ENCODE peak calls at places on chromosomes 5 and 9, in four cellular contexts. Q is GM12878, W is ovary, U is spleen. K is an unnamed sample.

GRCh38 chr5:68962632-68963484 is 131.0 kb upstream of the SLC30A5 start:
- DNase-seq in Q (no peak), U (no peak), W (peak; percentile 62), K (peak; percentile 71)

GRCh38 chr5:133888625-133888991 is 79.8 kb downstream of the C5orf15 start:
- DNase-seq in Q (no peak), U (peak; percentile 11), W (no peak), K (no peak)

GRCh38 chr5:35129276-35129675 is 81.5 kb upstream of the AGXT2 start:
- DNase-seq in Q (no peak), U (no peak), W (no peak), K (no peak)

GRCh38 chr5:5271606-5272321 is 131.6 kb downstream of the ADAMTS16 start:
- DNase-seq in U (no peak), Q (no peak), W (no peak), K (no peak)

GRCh38 chr5:53170748-53171349 is 61.3 kb upstream of the MOCS2 start:
- DNase-seq in Q (no peak), W (no peak), U (no peak), K (peak; percentile 31)

GRCh38 chr5:60893521-60893920 is 49.5 kb upstream of the ELOVL7 start:
- DNase-seq in U (no peak), W (no peak), Q (no peak), K (no peak)

GRCh38 chr5:72468606-72469005 is 38.6 kb downstream of the ZNF366 start:
- DNase-seq in W (no peak), Q (no peak), U (no peak), K (no peak)

GRCh38 chr5:93599427-93600146 is 16.6 kb downstream of the NR2F1 start:
- DNase-seq in W (no peak), U (no peak), Q (no peak), K (no peak)

GRCh38 chr9:16133556-16134227 is 580.8 kb downstream of the CCDC171 start:
- DNase-seq in Q (no peak), W (peak; percentile 29), U (no peak), K (peak; percentile 66)

GRCh38 chr5:103424453-103425205 is 138.0 kb downstream of the NUDT12 start:
- DNase-seq in W (no peak), U (no peak), Q (no peak), K (no peak)

GRCh38 chr5:140509898-140510297 is 37.6 kb upstream of the EIF4EBP3 start:
- DNase-seq in U (no peak), Q (no peak), W (no peak), K (no peak)

GRCh38 chr5:16510123-16510522 is 44.5 kb upstream of the ZNF622 start:
- DNase-seq in Q (no peak), U (no peak), W (no peak), K (no peak)

GRCh38 chr9:21689851-21690250 is 112.6 kb upstream of the MTAP start:
- DNase-seq in U (no peak), W (no peak), Q (no peak), K (no peak)

GRCh38 chr5:170120576-170120975 is 14.9 kb downstream of the FOXI1 start:
- DNase-seq in U (no peak), Q (no peak), W (no peak), K (no peak)

GRCh38 chr5:109062669-109063068 is 315.0 kb downstream of the FER start:
- DNase-seq in W (no peak), U (no peak), Q (no peak), K (no peak)

GRCh38 chr9:122227576-122227903 is 1.2 kb downstream of the LHX6 start:
- DNase-seq in U (no peak), Q (no peak), W (no peak), K (no peak)

DNA sequence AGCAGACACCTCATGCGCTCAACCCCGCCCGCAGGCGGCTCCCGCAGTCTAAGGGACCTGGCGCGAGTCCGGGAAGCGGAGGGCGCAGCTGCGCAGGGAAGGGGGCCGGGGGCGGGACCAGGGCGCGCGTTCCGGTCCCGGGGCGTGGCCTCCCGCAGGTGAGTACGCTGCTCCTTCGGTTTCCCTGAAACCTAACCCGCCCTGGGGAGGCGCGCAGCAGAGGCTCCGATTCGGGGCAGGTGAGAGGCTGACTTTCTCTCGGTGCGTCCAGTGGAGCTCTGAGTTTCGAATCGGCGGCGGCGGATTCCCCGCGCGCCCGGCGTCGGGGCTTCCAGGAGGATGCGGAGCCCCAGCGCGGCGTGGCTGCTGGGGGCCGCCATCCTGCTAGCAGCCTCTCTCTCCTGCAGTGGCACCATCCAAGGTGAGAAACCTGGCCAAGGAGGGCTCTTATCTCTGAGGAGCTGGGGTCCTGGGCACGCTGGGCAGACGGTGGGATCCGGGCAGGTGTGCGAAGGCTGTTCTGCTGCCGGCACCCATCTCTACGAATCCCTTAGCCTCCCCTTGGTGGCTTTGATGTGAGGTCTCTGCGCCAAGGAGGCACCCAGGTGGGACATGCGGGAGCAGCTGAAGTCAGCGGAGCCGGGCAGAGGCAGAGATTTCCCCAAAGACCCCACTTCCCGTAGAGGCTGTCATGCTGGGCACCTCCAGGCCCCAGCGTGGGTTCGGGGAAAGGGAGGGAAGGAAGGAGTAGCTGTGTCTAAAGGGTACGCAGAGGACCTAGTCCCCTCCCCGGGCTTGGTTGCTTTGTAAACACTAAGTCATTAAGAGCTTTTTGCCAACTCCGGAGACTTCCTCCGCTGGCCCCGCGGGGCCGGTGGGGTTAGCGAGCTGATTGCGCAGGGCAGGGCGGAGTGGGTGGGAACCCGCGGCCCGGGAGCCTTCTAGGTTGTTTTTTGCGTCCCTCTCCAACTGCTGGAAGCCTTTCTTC is at the start of gene F2RL1:
- DNase-seq in U (peak; percentile 86), W (no peak), Q (no peak), K (peak; percentile 64)
- TF ChIP-seq POLR2A in U (no peak), W (no peak), Q (no peak), K (no peak)

DNA sequence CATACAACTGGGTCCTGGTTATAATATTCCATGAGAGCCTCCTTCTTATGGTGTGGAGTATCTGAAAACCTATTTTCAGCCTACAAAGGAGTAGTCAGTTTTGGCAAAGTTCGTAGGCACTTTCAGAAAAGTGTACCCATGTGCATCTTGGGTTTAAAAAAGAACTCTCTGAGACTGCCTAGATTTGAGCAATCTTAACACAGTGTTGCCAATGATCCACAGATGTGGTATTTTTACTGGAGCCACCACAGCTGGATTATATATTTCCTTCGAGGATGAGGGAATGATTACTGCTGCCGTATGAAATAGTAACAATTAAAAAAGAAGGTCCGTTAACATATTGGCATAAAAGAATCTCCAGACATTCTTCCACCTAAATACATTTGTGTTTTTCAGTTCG is 1.1 kb downstream of the PALM2AKAP2 start:
- DNase-seq in W (no peak), U (no peak), Q (no peak), K (no peak)
- H3K27ac ChIP-seq in W (no peak overlapping the region), U (no peak overlapping the region), Q (no peak overlapping the region), K (no peak overlapping the region)

DNA sequence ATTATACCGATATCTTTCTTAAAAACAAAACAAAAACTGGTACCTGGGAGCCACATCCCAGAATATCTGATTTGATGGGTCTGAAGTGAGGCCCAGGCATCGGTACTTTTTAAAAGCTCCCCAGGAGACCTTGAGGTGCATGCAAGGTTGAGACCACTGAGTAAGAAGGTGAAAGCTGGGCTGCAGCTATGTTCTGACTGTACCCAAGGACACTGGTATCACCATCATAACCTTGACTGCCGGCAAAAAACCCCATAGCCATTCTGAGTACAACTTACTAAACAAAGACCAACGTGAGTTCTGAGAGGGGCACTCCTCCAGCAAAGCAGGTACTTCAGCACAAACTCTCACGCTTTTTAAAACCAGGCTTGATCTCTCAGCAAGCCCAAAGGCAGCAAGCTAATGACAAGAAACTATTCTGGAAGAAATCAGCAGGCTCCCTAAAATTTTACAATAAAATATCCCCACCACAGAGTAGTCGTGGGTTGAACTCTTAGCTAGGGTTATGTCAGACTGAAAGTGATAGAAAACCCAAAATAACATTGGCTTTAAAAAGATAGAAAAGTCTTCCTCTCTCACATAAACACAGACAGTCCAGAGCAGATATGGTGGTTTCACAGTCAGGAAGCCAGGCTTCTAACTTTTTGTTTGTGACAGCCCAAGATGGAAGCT is 263.9 kb downstream of the SAXO1 start:
- DNase-seq in Q (peak; percentile 45), W (no peak), U (no peak), K (no peak)
- TF ChIP-seq POLR2A in Q (no peak), W (no peak), U (no peak), K (no peak)

DNA sequence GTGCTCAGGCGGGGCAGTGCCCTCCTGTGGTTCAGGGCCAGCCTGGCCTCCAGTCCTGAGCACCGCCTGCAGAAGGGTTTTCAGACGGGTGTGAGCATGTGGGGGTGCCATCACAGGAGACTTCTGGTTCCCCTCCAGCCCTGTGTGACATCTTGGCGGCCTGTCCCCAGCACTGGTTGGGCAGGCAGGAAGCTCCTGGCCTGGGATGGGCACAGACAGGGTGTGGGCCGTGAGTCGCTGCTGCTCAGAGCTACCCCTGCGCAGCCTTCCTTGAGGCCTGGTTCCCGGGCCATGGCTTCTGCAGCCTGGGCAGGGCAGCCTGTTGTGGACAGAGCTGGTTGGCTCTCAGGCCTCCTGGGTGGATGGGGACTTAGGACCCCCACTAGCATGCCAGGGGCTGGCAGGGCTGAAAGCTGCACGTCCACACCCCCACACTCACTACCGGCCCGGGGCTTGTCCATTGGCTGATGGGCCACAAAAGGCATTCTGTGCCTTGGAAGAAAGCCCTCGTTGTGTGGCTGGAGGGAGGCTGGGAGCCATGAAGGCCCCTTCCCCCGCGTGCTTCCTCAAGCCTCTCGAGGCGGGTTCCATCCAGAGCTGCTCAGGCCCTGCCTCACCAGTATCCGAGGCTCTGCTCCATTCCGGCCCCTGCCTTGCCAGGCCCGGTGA is 58.7 kb downstream of the RXRA start:
- DNase-seq in Q (no peak), U (no peak), W (no peak), K (no peak)
- H3K27ac ChIP-seq in Q (no peak overlapping the region), U (peak overlapping the region; percentile 66), W (no peak overlapping the region), K (peak overlapping the region; percentile 84)

GRCh38 chr5:97124335-97124734 is 18.1 kb downstream of the LIX1 start:
- DNase-seq in W (no peak), Q (no peak), U (no peak), K (no peak)
- TF ChIP-seq POLR2A in W (no peak), Q (no peak), U (no peak), K (no peak)

K was measured in adrenal gland.